ENCODE peak calls at places on chromosomes 5 and 9, in six cellular contexts. One of them, this sample, is unnamed.

GRCh38 chr9:129102791-129103594 is 7.6 kb downstream of the CRAT start:
- DNase-seq in esophagus muscularis mucosa: no peak
- DNase-seq in HCT116: peak; percentile 31
- DNase-seq in NB4: peak; percentile 54
- DNase-seq in spleen: no peak
- DNase-seq in IMR-90: peak; percentile 35
- DNase-seq in this sample: peak; percentile 68

GRCh38 chr9:96398582-96399334 is 15.2 kb upstream of the SLC35D2 start:
- DNase-seq in IMR-90: no peak
- DNase-seq in esophagus muscularis mucosa: no peak
- DNase-seq in HCT116: no peak
- DNase-seq in NB4: no peak
- DNase-seq in spleen: no peak
- DNase-seq in this sample: no peak

GRCh38 chr5:43627028-43627427 is 24.0 kb downstream of the NNT start:
- DNase-seq in IMR-90: peak; percentile 64
- DNase-seq in esophagus muscularis mucosa: no peak
- DNase-seq in spleen: no peak
- DNase-seq in NB4: peak; percentile 78
- DNase-seq in HCT116: peak; percentile 66
- DNase-seq in this sample: peak; percentile 60

GRCh38 chr5:154206291-154206690 is 15.8 kb downstream of the GALNT10 start:
- DNase-seq in spleen: no peak
- DNase-seq in esophagus muscularis mucosa: no peak
- DNase-seq in NB4: no peak
- DNase-seq in HCT116: no peak
- DNase-seq in IMR-90: no peak
- DNase-seq in this sample: no peak

GRCh38 chr5:108386345-108387061 is 4.6 kb upstream of the FBXL17 start:
- DNase-seq in esophagus muscularis mucosa: no peak
- DNase-seq in spleen: no peak
- DNase-seq in NB4: no peak
- DNase-seq in IMR-90: peak; percentile 79
- DNase-seq in HCT116: no peak
- DNase-seq in this sample: no peak

GRCh38 chr5:152116926-152117325 is 192.3 kb upstream of the GLRA1 start:
- DNase-seq in esophagus muscularis mucosa: no peak
- DNase-seq in HCT116: no peak
- DNase-seq in IMR-90: no peak
- DNase-seq in NB4: no peak
- DNase-seq in spleen: no peak
- DNase-seq in this sample: no peak

GRCh38 chr5:115873392-115873791 is 31.7 kb downstream of the AP3S1 start:
- DNase-seq in spleen: no peak
- DNase-seq in HCT116: no peak
- DNase-seq in NB4: no peak
- DNase-seq in IMR-90: peak; percentile 76
- DNase-seq in esophagus muscularis mucosa: no peak
- DNase-seq in this sample: no peak

GRCh38 chr5:43560128-43560527 is 3.3 kb upstream of the PAIP1 start:
- DNase-seq in HCT116: no peak
- DNase-seq in spleen: no peak
- DNase-seq in IMR-90: peak; percentile 77
- DNase-seq in NB4: no peak
- DNase-seq in esophagus muscularis mucosa: no peak
- DNase-seq in this sample: no peak

GRCh38 chr9:136728548-136729123 is 14.1 kb downstream of the LCN10 start:
- DNase-seq in IMR-90: peak; percentile 29
- DNase-seq in spleen: no peak
- DNase-seq in NB4: peak; percentile 62
- DNase-seq in HCT116: no peak
- DNase-seq in esophagus muscularis mucosa: no peak
- DNase-seq in this sample: peak; percentile 61

GRCh38 chr9:136728080-136728547 is 14.6 kb downstream of the LCN10 start:
- DNase-seq in IMR-90: peak; percentile 85
- DNase-seq in spleen: peak; percentile 96
- DNase-seq in NB4: peak; percentile 90
- DNase-seq in esophagus muscularis mucosa: peak; percentile 97
- DNase-seq in HCT116: peak; percentile 60
- DNase-seq in this sample: peak; percentile 95

GRCh38 chr9:136726631-136727191 is 14.3 kb downstream of the DIPK1B start:
- DNase-seq in esophagus muscularis mucosa: no peak
- DNase-seq in HCT116: no peak
- DNase-seq in IMR-90: peak; percentile 31
- DNase-seq in NB4: peak; percentile 68
- DNase-seq in spleen: no peak
- DNase-seq in this sample: peak; percentile 85

GRCh38 chr9:136729926-136730325 is 12.8 kb downstream of the LCN10 start:
- DNase-seq in HCT116: no peak
- DNase-seq in IMR-90: no peak
- DNase-seq in NB4: no peak
- DNase-seq in spleen: no peak
- DNase-seq in esophagus muscularis mucosa: no peak
- DNase-seq in this sample: no peak

GRCh38 chr9:136729144-136729543 is 13.6 kb downstream of the LCN10 start:
- DNase-seq in NB4: peak; percentile 51
- DNase-seq in IMR-90: no peak
- DNase-seq in spleen: no peak
- DNase-seq in HCT116: no peak
- DNase-seq in esophagus muscularis mucosa: no peak
- DNase-seq in this sample: peak; percentile 61
- TF ChIP-seq POLR2A in NB4: no peak
- TF ChIP-seq POLR2A in IMR-90: no peak
- TF ChIP-seq POLR2A in spleen: no peak
- TF ChIP-seq POLR2A in HCT116: peak; percentile 71
- TF ChIP-seq POLR2A in esophagus muscularis mucosa: no peak
- TF ChIP-seq POLR2A in this sample: no peak

GRCh38 chr5:38036765-38037164 is 196.9 kb upstream of the GDNF start:
- DNase-seq in HCT116: no peak
- DNase-seq in IMR-90: no peak
- DNase-seq in NB4: no peak
- DNase-seq in spleen: no peak
- DNase-seq in esophagus muscularis mucosa: no peak
- DNase-seq in this sample: no peak

GRCh38 chr5:38039826-38040225 is 200.0 kb upstream of the GDNF start:
- DNase-seq in HCT116: no peak
- DNase-seq in NB4: no peak
- DNase-seq in IMR-90: no peak
- DNase-seq in spleen: no peak
- DNase-seq in esophagus muscularis mucosa: peak; percentile 55
- DNase-seq in this sample: no peak

GRCh38 chr5:38039091-38039490 is 199.2 kb upstream of the GDNF start:
- DNase-seq in NB4: no peak
- DNase-seq in esophagus muscularis mucosa: peak; percentile 64
- DNase-seq in spleen: no peak
- DNase-seq in IMR-90: no peak
- DNase-seq in HCT116: no peak
- DNase-seq in this sample: no peak
- TF ChIP-seq POLR2A in NB4: no peak
- TF ChIP-seq POLR2A in esophagus muscularis mucosa: no peak
- TF ChIP-seq POLR2A in spleen: no peak
- TF ChIP-seq POLR2A in IMR-90: no peak
- TF ChIP-seq POLR2A in HCT116: no peak
- TF ChIP-seq POLR2A in this sample: no peak

GRCh38 chr5:151080620-151081425 is at the start of gene TNIP1:
- DNase-seq in NB4: peak; percentile 95
- DNase-seq in esophagus muscularis mucosa: peak; percentile 96
- DNase-seq in HCT116: peak; percentile 58
- DNase-seq in IMR-90: peak; percentile 88
- DNase-seq in spleen: peak; percentile 99
- DNase-seq in this sample: peak; percentile 95

GRCh38 chr5:151082274-151082902 is 1.6 kb upstream of the TNIP1 start:
- DNase-seq in esophagus muscularis mucosa: no peak
- DNase-seq in HCT116: no peak
- DNase-seq in IMR-90: peak; percentile 37
- DNase-seq in NB4: peak; percentile 32
- DNase-seq in spleen: peak; percentile 59
- DNase-seq in this sample: peak; percentile 56

GRCh38 chr5:151084363-151084762 is 3.5 kb upstream of the TNIP1 start:
- DNase-seq in NB4: no peak
- DNase-seq in esophagus muscularis mucosa: no peak
- DNase-seq in HCT116: no peak
- DNase-seq in spleen: peak; percentile 14
- DNase-seq in IMR-90: peak; percentile 32
- DNase-seq in this sample: no peak

GRCh38 chr5:151081426-151082273 is 816 bp upstream of the TNIP1 start:
- DNase-seq in IMR-90: peak; percentile 72
- DNase-seq in spleen: peak; percentile 72
- DNase-seq in HCT116: no peak
- DNase-seq in NB4: peak; percentile 48
- DNase-seq in esophagus muscularis mucosa: no peak
- DNase-seq in this sample: peak; percentile 73

DNA sequence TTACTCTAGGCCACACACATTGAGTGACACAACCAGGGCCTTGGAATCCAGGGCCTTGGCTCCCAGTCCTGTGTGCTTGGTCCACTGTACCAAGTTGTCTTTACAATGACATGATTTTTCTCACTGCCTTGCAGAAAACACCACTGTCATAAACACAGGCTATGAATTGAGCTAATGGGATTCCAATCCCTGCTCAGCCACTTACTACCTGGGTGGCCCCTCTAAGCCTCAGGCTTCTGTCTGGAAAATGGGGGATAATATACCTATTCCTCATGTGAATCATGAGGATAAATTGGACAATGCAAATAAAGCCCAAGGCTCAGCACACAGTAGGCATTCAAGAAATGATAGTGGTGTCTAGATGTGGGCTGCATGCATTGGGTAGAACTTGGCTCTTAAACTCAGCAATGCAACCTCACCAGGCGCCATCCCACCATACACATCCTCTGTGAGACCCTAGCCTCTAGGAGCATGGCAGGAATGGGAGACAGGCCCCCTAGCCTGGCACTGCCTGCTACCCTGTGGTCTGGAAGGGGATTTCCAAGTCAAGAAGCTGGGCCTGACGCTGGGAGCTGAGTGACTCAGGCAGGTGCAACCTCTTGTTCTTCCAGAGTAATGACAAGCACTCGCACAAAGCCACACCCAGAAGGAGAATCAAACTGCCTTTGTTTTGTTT is 2.3 kb upstream of the TNIP1 start:
- DNase-seq in HCT116: no peak
- DNase-seq in esophagus muscularis mucosa: no peak
- DNase-seq in IMR-90: peak; percentile 36
- DNase-seq in NB4: no peak
- DNase-seq in spleen: peak; percentile 74
- DNase-seq in this sample: no peak
- TF ChIP-seq POLR2A in HCT116: no peak
- TF ChIP-seq POLR2A in esophagus muscularis mucosa: no peak
- TF ChIP-seq POLR2A in IMR-90: no peak
- TF ChIP-seq POLR2A in NB4: no peak
- TF ChIP-seq POLR2A in spleen: no peak
- TF ChIP-seq POLR2A in this sample: no peak

GRCh38 chr9:127608104-127608966 is 3.7 kb upstream of the STXBP1 start:
- DNase-seq in esophagus muscularis mucosa: no peak
- DNase-seq in HCT116: peak; percentile 73
- DNase-seq in spleen: peak; percentile 91
- DNase-seq in IMR-90: peak; percentile 38
- DNase-seq in NB4: peak; percentile 83
- DNase-seq in this sample: peak; percentile 35

GRCh38 chr9:127614961-127615360 is 2.9 kb downstream of the STXBP1 start:
- DNase-seq in IMR-90: no peak
- DNase-seq in NB4: no peak
- DNase-seq in esophagus muscularis mucosa: no peak
- DNase-seq in HCT116: no peak
- DNase-seq in spleen: no peak
- DNase-seq in this sample: no peak

GRCh38 chr9:127612993-127613954 is 1.2 kb downstream of the STXBP1 start:
- DNase-seq in HCT116: no peak
- DNase-seq in IMR-90: peak; percentile 57
- DNase-seq in spleen: peak; percentile 85
- DNase-seq in NB4: peak; percentile 25
- DNase-seq in esophagus muscularis mucosa: peak; percentile 95
- DNase-seq in this sample: peak; percentile 34

DNA sequence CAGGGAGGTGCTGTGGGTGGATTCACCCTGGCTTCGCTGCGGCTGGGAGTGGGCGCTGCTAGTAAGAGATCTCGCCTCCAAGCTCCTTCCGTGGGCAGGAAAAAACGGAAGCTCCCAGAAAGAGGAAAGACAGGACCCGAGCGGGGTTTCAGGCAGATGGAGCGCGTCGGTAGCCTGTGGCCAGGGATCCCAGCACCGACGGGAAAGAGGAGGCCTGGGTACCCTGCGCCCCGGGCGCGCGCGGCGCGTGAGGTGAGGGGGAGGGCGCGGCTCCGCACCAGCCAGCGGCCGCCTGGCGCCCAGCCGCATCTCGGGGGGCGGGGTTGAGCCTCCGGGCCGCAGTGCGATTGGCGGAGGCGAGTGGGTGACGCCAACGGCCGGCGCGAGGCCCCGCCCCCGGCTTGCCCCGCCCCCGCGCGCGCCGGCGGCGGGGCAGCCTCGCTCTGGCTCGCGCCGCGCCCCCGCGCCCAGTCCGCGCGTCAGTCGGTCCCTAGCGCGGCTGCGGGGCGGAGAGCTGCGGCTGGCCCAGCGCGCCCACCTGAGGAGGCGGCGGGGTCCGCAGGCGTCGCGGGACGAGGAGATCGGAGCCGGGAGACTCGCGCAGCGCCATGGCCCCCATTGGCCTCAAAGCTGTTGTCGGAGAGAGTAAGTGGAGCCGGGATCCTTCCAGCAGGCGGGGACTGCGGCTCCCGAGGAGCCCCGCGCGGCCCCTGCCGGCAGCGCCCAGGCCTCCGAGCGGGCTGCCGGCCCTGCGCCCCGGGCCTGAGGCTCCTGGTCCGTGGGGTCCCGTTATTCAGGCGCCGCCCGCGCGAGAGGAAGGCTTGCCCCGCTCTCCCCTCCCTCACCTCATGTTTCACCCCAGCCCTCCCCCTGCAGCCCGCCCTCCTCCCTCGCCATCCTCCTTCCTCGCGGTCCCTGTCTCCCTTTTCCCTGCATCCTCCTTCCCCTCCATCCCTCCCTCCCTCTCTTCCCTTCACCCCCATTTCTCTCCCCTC is at the start of gene STXBP1:
- DNase-seq in NB4: peak; percentile 82
- DNase-seq in esophagus muscularis mucosa: peak; percentile 95
- DNase-seq in HCT116: peak; percentile 51
- DNase-seq in IMR-90: peak; percentile 76
- DNase-seq in spleen: peak; percentile 94
- DNase-seq in this sample: peak; percentile 87
- TF ChIP-seq POLR2A in NB4: peak; percentile 67
- TF ChIP-seq POLR2A in esophagus muscularis mucosa: peak; percentile 72
- TF ChIP-seq POLR2A in HCT116: peak; percentile 84
- TF ChIP-seq POLR2A in IMR-90: peak; percentile 76
- TF ChIP-seq POLR2A in spleen: peak; percentile 39
- TF ChIP-seq POLR2A in this sample: peak; percentile 34

This sample was measured in erythroblast.